ENCODE peak calls at places on chromosomes 7 and 10, in four cellular contexts. L is GM12892, K is GM06990, J is GM13976. T is an unnamed sample.

GRCh38 chr10:12710594-12711343 is 290.7 kb downstream of the CCDC3 start:
- DNase-seq in L (peak), K (peak), J (peak), T (peak)

GRCh38 chr10:96833220-96834001 is 1.3 kb downstream of the LCOR start:
- DNase-seq in J (peak), K (peak), L (no peak), T (no peak)

GRCh38 chr10:6416892-6417512 is 163.1 kb downstream of the PRKCQ start:
- DNase-seq in K (no peak), J (peak), L (no peak), T (peak)

GRCh38 chr7:154777489-154777888 is 225.4 kb downstream of the PAXIP1 start:
- DNase-seq in L (no peak), K (no peak), J (no peak), T (no peak)

GRCh38 chr7:17903337-17903736 is 37.0 kb downstream of the SNX13 start:
- DNase-seq in K (no peak), L (no peak), J (no peak), T (no peak)

GRCh38 chr10:115963848-115964247 is 309.2 kb downstream of the GFRA1 start:
- DNase-seq in J (no peak), L (no peak), K (no peak), T (no peak)

GRCh38 chr10:101310528-101311439 is 43.2 kb upstream of the BTRC start:
- DNase-seq in L (no peak), J (no peak), K (no peak), T (no peak)

GRCh38 chr7:71615017-71615416 is 483.1 kb downstream of the GALNT17 start:
- DNase-seq in J (no peak), L (no peak), K (no peak), T (no peak)

GRCh38 chr7:117269895-117270294 is 53.0 kb downstream of the WNT2 start:
- DNase-seq in J (no peak), K (no peak), L (no peak), T (no peak)

GRCh38 chr10:5583525-5584175 is 58.9 kb downstream of the CALML3 start:
- DNase-seq in J (no peak), L (no peak), K (peak), T (no peak)

GRCh38 chr10:124494050-124494807 is 32.6 kb downstream of the LHPP start:
- DNase-seq in L (no peak), K (no peak), J (no peak), T (peak)

GRCh38 chr10:43942096-43942885 is 293.6 kb upstream of the ZNF32 start:
- DNase-seq in L (no peak), K (no peak), J (no peak), T (no peak)

GRCh38 chr10:104924101-104924795 is 283.2 kb downstream of the SORCS3 start:
- DNase-seq in L (no peak), K (no peak), J (no peak), T (no peak)

T was measured in GM12891.